ENCODE peak calls at places on chromosomes 7 and 10, in ten cellular contexts. P, K, R, G, X, W, E, L, C and Q are unnamed samples. For H3K27me3, the result is how much of the 10 kb centered on the place peaks cover.

GRCh38 chr10:122288917-122289316 is 17.8 kb downstream of the BTBD16 start:
- DNase-seq in C (no peak), L (no peak), R (no peak), E (no peak), P (no peak), W (no peak), K (no peak), G (no peak), X (no peak), Q (no peak)

GRCh38 chr10:10785627-10786333 is 231.9 kb upstream of the CELF2 start:
- DNase-seq in C (no peak), K (peak), R (no peak), E (no peak), L (peak), X (no peak), W (no peak), G (no peak), P (no peak), Q (no peak)

GRCh38 chr10:50395279-50395678 is 144.0 kb upstream of the ASAH2 start:
- DNase-seq in C (no peak), G (no peak), W (no peak), L (peak), E (no peak), K (peak), P (peak), R (no peak), X (peak), Q (no peak)

GRCh38 chr7:22109761-22110160 is 164.1 kb upstream of the CDCA7L start:
- DNase-seq in C (peak), X (peak), E (no peak), W (no peak), P (peak), K (peak), R (peak), L (peak), G (no peak), Q (no peak)

GRCh38 chr7:82443801-82444219 is 233 bp upstream of the CACNA2D1 start:
- DNase-seq in K (peak), X (no peak), G (peak), R (no peak), W (peak), E (peak), P (peak), L (peak), C (peak), Q (no peak)

GRCh38 chr10:85036661-85037060 is 708.3 kb downstream of the CCSER2 start:
- DNase-seq in W (no peak), L (no peak), E (no peak), R (no peak), K (no peak), X (no peak), G (no peak), P (no peak), C (no peak), Q (no peak)

GRCh38 chr7:30650455-30650854 is 31.8 kb downstream of the CRHR2 start:
- DNase-seq in G (no peak), X (no peak), P (no peak), L (no peak), R (no peak), K (no peak), E (no peak), C (peak), W (peak), Q (no peak)

GRCh38 chr7:100598425-100598824 is 3.7 kb upstream of the PCOLCE start:
- DNase-seq in C (no peak), X (no peak), K (no peak), G (no peak), E (no peak), P (no peak), L (peak), W (no peak), R (no peak), Q (no peak)

GRCh38 chr10:118062798-118063238 is 16.1 kb upstream of the RAB11FIP2 start:
- DNase-seq in E (no peak), R (no peak), P (peak), G (no peak), X (no peak), C (no peak), W (no peak), K (no peak), L (no peak), Q (no peak)

GRCh38 chr7:8702807-8703206 is 269.4 kb downstream of the NXPH1 start:
- DNase-seq in L (no peak), E (no peak), G (no peak), W (no peak), P (no peak), X (no peak), R (no peak), C (no peak), K (no peak), Q (no peak)
- TF ChIP-seq CTCF in L (no peak), E (no peak), G (no peak), W (no peak), P (no peak), X (no peak), R (no peak), C (no peak), K (no peak), Q (no peak)

GRCh38 chr10:116599991-116600390 is 9.2 kb downstream of the PNLIPRP1 start:
- DNase-seq in L (no peak), E (no peak), X (no peak), R (no peak), W (no peak), G (no peak), K (no peak), C (no peak), P (no peak), Q (no peak)

GRCh38 chr10:116606061-116606483 is 14.7 kb upstream of the PNLIPRP2 start:
- DNase-seq in K (no peak), R (no peak), C (no peak), P (no peak), W (no peak), L (no peak), X (no peak), E (no peak), G (no peak), Q (no peak)

GRCh38 chr10:116607336-116607735 is 13.4 kb upstream of the PNLIPRP2 start:
- DNase-seq in P (no peak), R (no peak), L (no peak), K (no peak), X (no peak), E (no peak), W (no peak), G (no peak), C (no peak), Q (no peak)

GRCh38 chr10:116598326-116598725 is 7.6 kb downstream of the PNLIPRP1 start:
- DNase-seq in L (no peak), K (no peak), G (no peak), P (peak), W (no peak), C (no peak), R (no peak), X (no peak), E (no peak), Q (no peak)

DNA sequence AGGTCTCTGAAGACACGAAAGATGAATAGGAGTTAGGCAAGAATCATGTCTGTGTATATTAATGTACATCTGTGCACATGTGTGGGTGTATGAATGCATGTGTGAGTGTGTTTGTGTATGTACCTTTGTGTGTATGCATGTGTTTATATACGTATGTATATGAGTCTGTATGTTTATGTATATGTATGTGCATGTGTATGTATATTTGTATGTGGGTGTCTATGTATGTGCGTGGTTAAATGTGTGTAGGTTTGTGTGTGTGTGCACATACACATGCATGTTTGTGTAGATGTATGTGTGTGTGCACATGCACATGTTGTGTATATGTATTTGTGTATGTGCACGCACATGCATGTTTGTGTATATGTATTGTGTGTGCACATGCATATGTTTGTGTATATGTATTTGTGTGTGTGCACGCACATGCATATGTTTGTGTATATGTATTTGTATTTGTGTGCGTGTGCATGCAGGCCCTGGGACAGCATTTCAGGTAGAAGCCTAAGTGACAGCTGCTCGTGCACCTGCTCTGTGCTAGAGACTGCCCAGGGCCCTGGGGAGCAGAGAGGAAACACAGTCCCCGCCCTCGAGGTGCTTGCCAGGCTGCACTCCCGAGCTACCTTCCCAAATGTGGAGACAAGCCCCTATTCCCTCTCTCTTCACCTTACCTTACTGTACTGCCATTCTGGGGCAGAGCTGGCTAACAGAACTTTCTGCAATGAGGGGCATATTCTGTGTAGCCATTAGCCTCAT is 12.1 kb downstream of the PNLIPRP1 start:
- DNase-seq in C (no peak), G (no peak), L (no peak), R (no peak), W (no peak), X (no peak), E (no peak), K (no peak), P (no peak), Q (no peak)
- H3K27me3 ChIP-seq in C (under half), G (under half), L (under half), R (under half), W (under half), X (under half), E (under half), K (under half), P (under half), Q (under half)

GRCh38 chr7:116228241-116228640 is 17.9 kb downstream of the TES start:
- DNase-seq in W (no peak), C (no peak), G (no peak), E (no peak), P (no peak), R (no peak), K (no peak), L (no peak), X (no peak), Q (no peak)
- H3K27ac ChIP-seq in W (no peak), C (no peak), G (no peak), E (no peak), P (no peak), R (no peak), K (no peak), L (no peak), X (no peak), Q (no peak)

DNA sequence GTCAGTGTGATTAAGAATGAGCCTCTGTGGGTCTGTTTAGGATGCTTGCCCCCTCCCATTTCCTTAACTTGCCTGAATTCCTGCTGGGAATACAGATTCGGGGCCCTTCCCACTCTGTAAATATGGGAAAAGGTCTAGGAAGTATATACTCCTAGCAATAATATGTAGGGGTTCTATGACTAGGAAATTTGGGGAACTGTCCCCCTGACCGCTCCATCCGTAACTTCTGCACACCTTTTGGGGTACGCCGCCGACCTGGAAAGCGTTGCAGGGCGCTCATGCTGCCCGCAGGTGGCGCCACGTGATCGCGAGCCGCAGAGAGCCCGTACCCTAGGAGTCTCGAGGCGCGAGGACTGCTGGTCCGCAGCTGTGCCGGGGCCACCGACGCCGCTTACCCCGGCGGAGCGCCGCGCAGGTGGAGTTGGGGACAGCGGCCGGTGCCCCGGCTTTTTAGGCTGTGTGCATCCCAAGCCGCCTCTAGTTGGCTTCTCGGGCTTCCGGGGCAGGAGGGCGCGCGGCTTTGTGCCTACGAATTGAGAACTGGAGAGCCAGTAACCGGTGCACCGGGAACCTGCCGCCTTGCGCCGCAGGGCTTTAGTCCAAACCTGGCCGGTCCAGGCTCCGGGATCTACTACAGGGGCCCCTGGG is 656 bp upstream of the CNNM2 start:
- DNase-seq in G (peak), K (peak), E (peak), P (peak), C (peak), L (peak), W (peak), R (peak), X (peak), Q (peak)
- TF ChIP-seq CTCF in G (peak), K (peak), E (peak), P (peak), C (peak), L (peak), W (peak), R (peak), X (peak), Q (peak)

GRCh38 chr7:137231167-137231566 is 112.4 kb downstream of the PTN start:
- DNase-seq in L (no peak), G (no peak), C (no peak), E (no peak), W (no peak), X (no peak), P (no peak), R (no peak), K (no peak), Q (no peak)

GRCh38 chr7:137235434-137235833 is 108.1 kb downstream of the PTN start:
- DNase-seq in C (no peak), R (no peak), X (no peak), G (no peak), K (no peak), L (no peak), P (no peak), W (no peak), E (no peak), Q (no peak)
- H3K27me3 ChIP-seq in C (under half), R (under half), X (under half), G (under half), K (under half), L (under half), P (under half), W (under half), E (under half), Q (under half)